ENCODE peak calls at places on chromosomes 12 and 14, in four cellular contexts. Z is breast epithelium, X is endodermal cell, E is right lobe of liver. K is an unnamed sample.

GRCh38 chr14:20631023-20631820 is 10.3 kb downstream of the OR6S1 start:
- DNase-seq in X (peak), E (no peak), Z (no peak), K (no peak)

GRCh38 chr14:69318241-69318640 is 58.3 kb downstream of the GALNT16 start:
- DNase-seq in Z (no peak), X (no peak), E (no peak), K (no peak)

GRCh38 chr12:29572938-29573337 is 75.5 kb upstream of the OVCH1 start:
- DNase-seq in Z (no peak), E (no peak), X (no peak), K (no peak)

GRCh38 chr12:117063162-117063911 is 35.9 kb downstream of the TESC start:
- DNase-seq in Z (no peak), X (no peak), E (no peak), K (no peak)

GRCh38 chr12:9276990-9277389 is 68.8 kb upstream of the PZP start:
- DNase-seq in E (no peak), Z (no peak), X (no peak), K (no peak)

GRCh38 chr14:54342806-54343205 is 54.0 kb upstream of the CDKN3 start:
- DNase-seq in X (no peak), E (no peak), Z (no peak), K (no peak)

GRCh38 chr12:132561784-132562156 is 48.6 kb downstream of the LRCOL1 start:
- DNase-seq in X (peak), Z (no peak), E (no peak), K (peak)

GRCh38 chr12:120367252-120367923 is 1.6 kb downstream of the MSI1 start:
- DNase-seq in E (no peak), Z (no peak), X (peak), K (no peak)

GRCh38 chr12:22729898-22730443 is 105.0 kb downstream of the ETNK1 start:
- DNase-seq in E (no peak), Z (no peak), X (no peak), K (no peak)

GRCh38 chr12:46244273-46244672 is 24.6 kb downstream of the SLC38A1 start:
- DNase-seq in X (no peak), E (no peak), Z (no peak), K (no peak)

GRCh38 chr14:65718629-65719028 is 306.1 kb downstream of the FUT8 start:
- DNase-seq in E (no peak), Z (no peak), X (no peak), K (no peak)

GRCh38 chr14:80669416-80669815 is 272.1 kb downstream of the CEP128 start:
- DNase-seq in Z (no peak), E (no peak), X (no peak), K (no peak)

GRCh38 chr14:22640192-22640591 is 4.0 kb downstream of the OR6J1 start:
- DNase-seq in Z (no peak), E (no peak), X (no peak), K (no peak)

GRCh38 chr12:110117948-110118685 is 6.0 kb upstream of the IFT81 start:
- DNase-seq in E (no peak), X (no peak), Z (no peak), K (no peak)

GRCh38 chr12:52506858-52507715 is 13.1 kb downstream of the KRT5 start:
- DNase-seq in E (no peak), X (peak), Z (peak), K (no peak)

GRCh38 chr12:111640498-111640897 is 41.4 kb upstream of the ATXN2 start:
- DNase-seq in X (no peak), E (no peak), Z (no peak), K (no peak)

GRCh38 chr12:92439397-92439779 is 263.4 kb upstream of the PLEKHG7 start:
- DNase-seq in E (no peak), Z (peak), X (no peak), K (no peak)

GRCh38 chr12:64746663-64747062 is 12.5 kb downstream of the GNS start:
- DNase-seq in E (no peak), Z (no peak), X (no peak), K (no peak)

GRCh38 chr12:31578632-31579031 is 12.3 kb downstream of the DENND5B start:
- DNase-seq in X (no peak), Z (no peak), E (no peak), K (no peak)

GRCh38 chr12:52070243-52070925 is 606 bp downstream of the ATG101 start:
- DNase-seq in E (no peak), Z (no peak), X (no peak), K (no peak)

GRCh38 chr12:110888256-110888991 is 32.0 kb downstream of the MYL2 start:
- DNase-seq in E (no peak), Z (no peak), X (no peak), K (no peak)

GRCh38 chr14:79337761-79338160 is 873.5 kb downstream of the DIO2 start:
- DNase-seq in Z (no peak), E (no peak), X (no peak), K (no peak)

DNA sequence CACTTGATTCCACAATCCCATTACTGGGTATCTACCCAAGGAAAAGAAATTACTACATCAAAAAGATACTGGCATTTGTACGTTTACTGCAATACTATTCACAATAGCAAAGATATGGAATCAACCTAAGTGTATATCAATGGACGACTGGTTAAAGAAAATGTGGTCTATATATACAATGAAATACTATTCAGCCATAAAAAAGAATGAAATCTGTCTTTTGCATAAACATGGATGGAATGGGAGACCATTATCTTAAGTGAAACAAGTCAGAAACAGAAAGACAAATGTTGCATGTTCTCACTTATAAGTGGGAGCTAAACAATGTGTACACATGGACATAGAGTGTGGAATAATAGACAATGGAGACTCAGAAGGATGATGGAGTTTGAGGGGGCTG is 5.0 kb upstream of the OS9 start:
- DNase-seq in X (no peak), Z (no peak), E (no peak), K (no peak)
- H3K4me3 ChIP-seq in X (no peak), Z (no peak), E (no peak), K (no peak)

DNA sequence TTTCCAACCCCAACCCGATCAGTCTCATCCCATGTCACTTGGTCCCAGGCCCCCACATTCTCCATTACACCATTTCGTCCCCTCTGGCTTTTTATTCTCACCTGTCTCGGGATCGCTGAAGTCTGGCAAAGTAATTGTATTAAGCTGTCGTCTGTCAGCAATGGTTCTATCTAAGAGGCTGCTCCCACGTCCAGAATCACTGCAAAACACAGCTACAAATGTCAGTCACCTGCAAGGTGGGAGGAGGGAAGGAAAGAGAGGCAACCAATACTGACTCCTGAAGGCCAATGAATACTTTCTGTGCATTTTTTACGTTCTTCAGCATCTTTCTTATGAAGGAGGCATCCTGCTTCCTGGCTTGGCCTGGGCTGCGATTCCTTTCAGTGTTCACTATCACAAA is 205.6 kb downstream of the TTC7B start:
- DNase-seq in X (no peak), Z (no peak), E (no peak), K (no peak)
- H3K4me3 ChIP-seq in X (no peak), Z (no peak), E (no peak), K (no peak)

GRCh38 chr12:94266796-94267529 is 118.6 kb downstream of the PLXNC1 start:
- DNase-seq in E (no peak), X (no peak), Z (no peak), K (no peak)
- H3K4me3 ChIP-seq in E (no peak), X (no peak), Z (no peak), K (no peak)

GRCh38 chr12:95918194-95918993 is 24.0 kb downstream of the CCDC38 start:
- DNase-seq in X (peak), E (no peak), Z (no peak), K (no peak)
- H3K4me3 ChIP-seq in X (no peak), E (no peak), Z (no peak), K (no peak)

GRCh38 chr14:94393474-94393873 is 5.1 kb upstream of the SERPINA1 start:
- DNase-seq in X (no peak), E (no peak), Z (no peak), K (no peak)

GRCh38 chr14:94395900-94396574 is 7.6 kb upstream of the SERPINA1 start:
- DNase-seq in X (no peak), Z (no peak), E (peak), K (no peak)

GRCh38 chr14:94395306-94395899 is 7.0 kb upstream of the SERPINA1 start:
- DNase-seq in E (no peak), Z (no peak), X (no peak), K (no peak)

GRCh38 chr14:94394025-94394493 is 5.7 kb upstream of the SERPINA1 start:
- DNase-seq in E (no peak), X (no peak), Z (no peak), K (no peak)

DNA sequence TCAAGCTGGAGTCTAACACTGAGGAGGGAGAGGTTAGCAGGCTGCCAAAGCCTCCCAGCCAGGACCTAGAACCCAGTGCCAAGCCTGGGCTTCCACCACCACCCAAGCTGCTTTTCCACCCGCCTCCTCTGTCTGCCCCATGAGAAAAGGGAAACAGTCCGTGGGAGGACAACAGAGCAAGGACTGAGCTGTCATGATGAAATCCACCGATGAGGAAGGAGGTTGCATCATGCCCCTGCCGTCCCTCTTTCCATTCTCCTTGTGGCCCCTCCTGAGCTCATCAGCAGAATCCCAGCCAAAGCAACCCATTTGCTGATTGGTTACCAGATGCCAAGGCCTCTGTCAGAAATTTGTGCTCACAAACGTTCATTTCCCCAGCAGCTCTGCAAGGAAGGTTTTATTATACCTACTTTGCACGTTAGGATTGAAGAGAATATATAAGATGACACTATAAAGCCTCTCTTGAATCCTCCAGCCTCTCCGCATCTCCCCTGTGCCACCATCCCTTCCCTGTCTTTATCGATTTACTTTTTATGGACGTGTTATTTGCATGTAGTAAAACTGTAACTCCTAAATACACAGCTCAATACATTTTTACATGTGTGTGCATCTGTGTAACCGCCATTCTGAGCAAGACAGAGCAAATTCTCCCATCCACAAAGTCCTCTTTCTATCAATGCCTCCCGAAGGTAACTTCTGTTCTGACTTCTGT is 6.3 kb upstream of the SERPINA1 start:
- DNase-seq in Z (no peak), X (no peak), E (peak), K (no peak)
- H3K4me3 ChIP-seq in Z (no peak), X (no peak), E (peak), K (no peak)